ENCODE peak calls at places on chromosomes 6 and 20, in six cellular contexts. B, P, V, Z, J and O are unnamed samples.

GRCh38 chr6:98633886-98634285 is 200.5 kb upstream of the POU3F2 start:
- DNase-seq in P (no peak), J (no peak), Z (no peak), B (no peak), V (no peak), O (no peak)

GRCh38 chr6:31896493-31896855 is 1.0 kb downstream of the EHMT2 start:
- DNase-seq in Z (no peak), B (no peak), P (no peak), J (no peak), V (no peak), O (no peak)

GRCh38 chr6:8182857-8183256 is 80.5 kb upstream of the EEF1E1 start:
- DNase-seq in J (no peak), V (no peak), P (no peak), B (no peak), Z (no peak), O (no peak)

GRCh38 chr20:51489611-51490010 is 52.9 kb downstream of the NFATC2 start:
- DNase-seq in P (no peak), B (no peak), Z (no peak), V (no peak), J (no peak), O (no peak)

GRCh38 chr20:23966927-23967615 is 21.5 kb downstream of the GGTLC1 start:
- DNase-seq in V (no peak), P (no peak), J (no peak), B (no peak), Z (no peak), O (no peak)

GRCh38 chr6:145017051-145017450 is 718.3 kb downstream of the EPM2A start:
- DNase-seq in V (no peak), B (no peak), J (no peak), P (no peak), Z (no peak), O (no peak)

GRCh38 chr6:162099685-162100084 is 627.9 kb downstream of the PRKN start:
- DNase-seq in P (peak), J (no peak), V (peak), Z (no peak), B (peak), O (no peak)

GRCh38 chr6:56242343-56242742 is 5.0 kb downstream of the COL21A1 start:
- DNase-seq in Z (no peak), J (no peak), P (no peak), V (no peak), B (no peak), O (no peak)

GRCh38 chr6:7148100-7148822 is 40.5 kb downstream of the RREB1 start:
- DNase-seq in Z (no peak), B (no peak), J (no peak), V (no peak), P (no peak), O (no peak)

GRCh38 chr6:34491091-34491430 is 25.2 kb downstream of the PACSIN1 start:
- DNase-seq in B (peak), J (no peak), V (no peak), P (peak), Z (no peak), O (no peak)

GRCh38 chr6:96649926-96650325 is 87.0 kb downstream of the FHL5 start:
- DNase-seq in P (no peak), J (no peak), B (no peak), V (no peak), Z (peak), O (no peak)

GRCh38 chr6:74871757-74872156 is 334.1 kb downstream of the COL12A1 start:
- DNase-seq in P (no peak), V (no peak), Z (no peak), B (peak), J (no peak), O (no peak)

GRCh38 chr6:11093591-11094410 is at the start of gene SMIM13:
- DNase-seq in P (peak), Z (peak), B (peak), V (peak), J (peak), O (peak)

GRCh38 chr6:111623046-111623718 is 17.5 kb upstream of the TRAF3IP2 start:
- DNase-seq in V (no peak), P (peak), B (no peak), Z (no peak), J (no peak), O (no peak)

GRCh38 chr6:110232456-110232855 is 52.2 kb downstream of the CDC40 start:
- DNase-seq in B (peak), J (no peak), Z (no peak), P (no peak), V (no peak), O (no peak)

GRCh38 chr6:165846123-165846966 is 183.3 kb upstream of the PDE10A start:
- DNase-seq in V (no peak), J (no peak), P (no peak), Z (no peak), B (no peak), O (no peak)

GRCh38 chr20:62978559-62978938 is 26.0 kb downstream of the SLC17A9 start:
- DNase-seq in V (no peak), Z (no peak), P (no peak), B (no peak), J (no peak), O (no peak)

DNA sequence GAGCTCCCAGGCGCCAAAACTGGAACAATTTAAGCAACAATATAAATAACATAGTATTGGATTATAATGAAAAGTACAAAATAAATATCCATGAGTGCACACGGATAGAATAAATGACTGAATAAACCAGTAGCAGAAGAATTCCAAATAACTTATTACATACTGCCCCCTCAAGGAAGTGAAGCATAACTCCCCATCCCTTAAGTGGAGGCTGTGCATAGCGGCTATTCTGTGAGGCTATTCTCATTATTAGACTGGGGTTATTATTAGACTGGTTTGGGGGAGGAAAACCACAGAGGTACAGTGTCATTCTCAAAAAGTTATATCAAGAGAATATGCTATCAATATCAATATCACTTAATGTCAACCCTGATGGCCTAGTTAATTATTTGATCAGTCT is 94.4 kb upstream of the SIRPA start:
- DNase-seq in Z (no peak), B (no peak), V (no peak), P (no peak), J (no peak), O (no peak)
- TF ChIP-seq CTCF in Z (no peak), B (peak), V (peak), P (peak), J (no peak), O (no peak)

DNA sequence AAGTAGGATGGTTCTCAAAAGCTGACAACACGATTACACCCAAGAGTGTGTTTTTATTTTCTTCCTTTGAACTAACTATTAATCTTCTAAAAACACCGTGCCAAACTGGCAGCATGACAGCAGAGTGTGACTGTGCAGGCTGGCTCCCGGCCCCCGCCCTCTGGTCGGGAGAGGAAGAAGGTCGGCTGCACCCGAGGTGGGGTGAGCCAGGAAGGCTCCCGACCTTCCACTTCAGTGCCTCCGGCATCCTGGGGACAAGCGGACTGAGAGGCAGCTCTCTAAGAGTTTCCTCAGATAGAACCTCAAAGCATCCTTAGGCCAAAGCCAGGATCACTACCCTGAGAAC is 29.1 kb downstream of the SLC22A23 start:
- DNase-seq in Z (no peak), P (no peak), V (no peak), B (no peak), J (no peak), O (no peak)
- TF ChIP-seq CTCF in Z (no peak), P (no peak), V (no peak), B (no peak), J (no peak), O (no peak)

GRCh38 chr6:113697642-113698410 is 159.3 kb upstream of the MARCKS start:
- DNase-seq in B (peak), Z (no peak), J (no peak), P (no peak), V (no peak), O (no peak)
- TF ChIP-seq CTCF in B (no peak), Z (no peak), J (no peak), P (no peak), V (no peak), O (no peak)

DNA sequence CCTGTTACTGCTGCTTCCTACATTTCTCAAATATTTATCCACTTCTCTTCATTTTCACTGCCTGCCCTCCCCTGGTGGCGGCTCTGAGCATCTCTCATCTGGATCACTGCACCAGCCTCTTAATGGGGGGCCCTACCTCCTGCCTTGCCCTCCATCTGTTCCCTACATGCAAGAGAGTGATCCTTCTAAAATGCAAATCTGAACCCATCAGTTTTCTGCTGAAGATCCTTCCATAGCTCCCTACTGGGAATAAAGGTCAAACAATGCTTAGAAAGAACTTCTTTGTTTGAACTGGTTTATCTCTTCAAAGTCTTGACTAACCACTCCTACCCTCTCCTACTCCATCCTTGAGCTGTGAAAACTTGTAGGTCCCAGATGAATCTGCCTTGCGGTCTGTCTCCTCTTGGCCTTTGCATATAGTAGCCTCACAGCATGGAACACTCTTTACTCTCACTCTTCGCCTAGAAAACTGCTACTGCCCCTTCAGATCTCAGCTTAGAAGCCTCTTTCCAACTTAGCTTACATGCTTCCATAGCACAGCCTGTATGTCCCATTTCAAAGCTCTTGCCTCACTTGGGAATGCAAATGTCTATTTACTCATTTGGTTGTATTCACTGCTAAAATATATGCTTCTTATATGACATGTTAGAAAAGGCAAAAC is 119.3 kb downstream of the QRSL1 start:
- DNase-seq in Z (no peak), P (no peak), V (no peak), J (no peak), B (no peak), O (no peak)
- TF ChIP-seq CTCF in Z (no peak), P (no peak), V (no peak), J (no peak), B (peak), O (no peak)

GRCh38 chr6:143210420-143210819 is 149.7 kb downstream of the AIG1 start:
- DNase-seq in Z (no peak), B (no peak), P (no peak), J (no peak), V (no peak), O (no peak)
- TF ChIP-seq CTCF in Z (no peak), B (no peak), P (no peak), J (no peak), V (no peak), O (no peak)

GRCh38 chr6:108796875-108797274 is 51.3 kb upstream of the ARMC2 start:
- DNase-seq in Z (no peak), V (no peak), J (no peak), P (no peak), B (no peak), O (no peak)

GRCh38 chr6:108795122-108795521 is 53.1 kb upstream of the ARMC2 start:
- DNase-seq in B (no peak), J (no peak), V (no peak), P (no peak), Z (no peak), O (no peak)

GRCh38 chr6:108795814-108796213 is 52.4 kb upstream of the ARMC2 start:
- DNase-seq in B (no peak), Z (no peak), P (no peak), J (no peak), V (no peak), O (no peak)

GRCh38 chr6:108791700-108792099 is 56.5 kb upstream of the ARMC2 start:
- DNase-seq in P (no peak), B (no peak), J (no peak), Z (no peak), V (no peak), O (no peak)

GRCh38 chr6:108793449-108794134 is 54.6 kb upstream of the ARMC2 start:
- DNase-seq in V (no peak), J (no peak), P (no peak), Z (no peak), B (no peak), O (no peak)
- TF ChIP-seq CTCF in V (no peak), J (no peak), P (no peak), Z (no peak), B (no peak), O (no peak)

GRCh38 chr20:36305602-36306556 is at the start of gene DLGAP4:
- DNase-seq in P (peak), Z (no peak), J (peak), V (no peak), B (no peak), O (peak)
- TF ChIP-seq CTCF in P (no peak), Z (no peak), J (no peak), V (no peak), B (peak), O (no peak)

DNA sequence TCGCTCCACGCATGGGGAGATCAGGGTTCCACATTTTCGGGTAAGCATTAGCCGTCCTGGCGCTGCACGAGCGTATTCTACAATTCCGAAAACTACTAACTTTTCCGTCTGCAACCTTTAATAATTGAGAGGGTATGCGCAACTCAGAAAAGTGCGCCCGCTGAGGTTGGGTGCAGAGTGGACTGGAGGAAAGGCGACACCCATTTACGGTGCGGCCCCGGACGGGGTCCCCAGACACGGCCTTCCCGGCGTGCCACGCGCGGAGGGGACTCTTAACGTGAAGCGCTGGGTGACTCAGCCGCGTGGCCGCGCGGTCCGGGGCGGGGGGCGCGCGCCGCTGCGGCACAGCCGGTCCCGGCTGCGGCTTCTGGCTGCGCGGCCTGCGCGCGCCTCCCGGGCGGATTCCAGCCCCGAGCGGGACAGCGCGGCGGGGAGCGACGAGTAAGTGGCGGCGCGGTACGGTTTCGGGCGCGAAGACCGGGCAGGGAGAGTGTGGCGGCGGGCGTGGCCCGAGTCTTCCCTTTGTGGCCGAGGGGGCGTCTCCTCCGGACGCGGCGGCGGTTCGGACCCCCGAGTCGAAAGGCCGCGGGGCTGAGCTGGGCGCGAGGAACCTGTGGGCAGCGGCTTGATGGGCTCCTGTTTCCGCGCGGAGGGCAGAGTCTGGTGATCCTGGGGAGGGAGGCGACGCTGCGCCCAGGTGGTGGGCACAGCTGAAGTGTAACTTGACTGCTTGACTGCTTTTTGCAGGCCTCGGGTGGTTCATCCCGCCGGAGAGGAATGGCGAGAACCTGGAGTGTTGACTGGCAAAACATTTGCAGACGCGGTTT is at the start of the genes KCTD20 and PXT1:
- DNase-seq in Z (peak), B (peak), J (peak), V (peak), P (peak), O (peak)
- TF ChIP-seq CTCF in Z (no peak), B (no peak), J (no peak), V (no peak), P (no peak), O (no peak)

GRCh38 chr6:4573958-4574481 is 202.2 kb upstream of the CDYL start:
- DNase-seq in P (no peak), B (no peak), Z (no peak), V (no peak), J (peak), O (no peak)
- TF ChIP-seq CTCF in P (no peak), B (no peak), Z (no peak), V (no peak), J (no peak), O (no peak)

DNA sequence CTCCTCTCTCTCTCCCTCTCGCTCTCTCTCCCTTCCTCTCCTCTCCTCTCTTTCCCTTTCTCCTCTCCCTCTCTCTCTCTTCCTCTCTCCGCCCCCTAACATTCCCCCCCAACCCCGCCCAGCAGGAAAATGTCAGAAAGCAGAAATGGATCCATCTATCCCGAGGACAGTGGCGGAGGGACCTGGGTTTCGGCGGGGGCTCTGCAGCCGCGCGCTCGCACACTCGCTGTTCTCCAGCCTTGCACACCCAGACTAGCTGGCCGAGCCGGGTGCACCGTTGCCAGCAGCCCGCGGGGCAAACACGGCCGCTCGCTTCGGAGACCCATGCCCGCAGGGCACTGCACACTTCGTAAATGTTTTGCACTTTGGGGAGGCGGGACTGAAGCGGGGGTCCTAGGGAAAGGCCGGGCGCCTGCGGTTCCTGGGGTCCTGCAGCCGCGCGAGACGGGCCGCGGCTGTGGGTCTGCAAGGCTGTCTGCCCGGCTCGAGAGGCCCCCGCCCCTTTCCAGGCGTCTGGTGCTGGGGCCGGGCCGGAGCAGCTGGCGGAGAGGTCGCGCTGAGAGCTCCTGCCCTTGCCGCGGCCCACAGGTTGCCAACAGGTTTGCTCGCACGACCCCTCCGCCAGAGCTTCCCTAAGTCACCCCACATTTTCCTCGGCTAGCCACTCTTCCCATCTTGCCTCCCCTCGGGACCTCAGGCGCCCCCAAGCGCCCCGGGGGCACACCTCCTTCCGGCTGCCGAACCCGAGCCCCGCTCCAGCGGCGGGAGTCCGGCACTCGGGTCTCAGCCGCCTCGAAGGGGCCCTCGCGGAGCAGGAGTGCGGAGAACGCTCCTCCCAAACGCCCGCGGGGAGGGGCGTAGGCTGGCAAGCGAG is 818 bp upstream of the MDGA1 start:
- DNase-seq in V (peak), J (no peak), Z (peak), P (peak), B (no peak), O (no peak)
- TF ChIP-seq CTCF in V (no peak), J (peak), Z (no peak), P (no peak), B (no peak), O (no peak)